ENCODE peak calls at places on chromosomes 2 and 18, in six cellular contexts. N, A, T, X, C and O are unnamed samples.

GRCh38 chr2:140836826-140837225 is 1294.0 kb downstream of the LRP1B start:
- DNase-seq in N (no peak), X (no peak), A (no peak), T (no peak), C (no peak), O (no peak)

GRCh38 chr2:11517906-11518305 is 15.9 kb upstream of the GREB1 start:
- DNase-seq in X (no peak), C (no peak), A (no peak), T (no peak), N (no peak), O (no peak)

GRCh38 chr2:38159171-38159570 is 83.2 kb upstream of the CYP1B1 start:
- DNase-seq in A (no peak), N (no peak), T (no peak), C (no peak), X (no peak), O (no peak)

GRCh38 chr2:222707689-222708273 is 36.3 kb downstream of the MOGAT1 start:
- DNase-seq in N (peak; percentile 8), T (peak; percentile 39), X (no peak), A (peak; percentile 89), C (no peak), O (no peak)

GRCh38 chr2:134460583-134460998 is 206.7 kb downstream of the MGAT5 start:
- DNase-seq in A (peak; percentile 58), X (peak; percentile 74), C (peak; percentile 48), T (peak; percentile 81), N (peak; percentile 21), O (peak; percentile 52)

GRCh38 chr2:170022692-170023091 is 155.3 kb upstream of the MYO3B start:
- DNase-seq in T (no peak), X (no peak), C (no peak), A (peak; percentile 51), N (no peak), O (peak; percentile 53)

GRCh38 chr2:37523861-37524362 is 147.5 kb downstream of the CDC42EP3 start:
- DNase-seq in C (no peak), T (peak; percentile 31), N (no peak), X (no peak), A (peak; percentile 83), O (no peak)

GRCh38 chr2:14255135-14255820 is 377.2 kb upstream of the LRATD1 start:
- DNase-seq in C (no peak), T (no peak), A (no peak), N (no peak), X (no peak), O (no peak)

GRCh38 chr2:237091779-237092436 is 6.2 kb downstream of the COPS8 start:
- DNase-seq in A (peak; percentile 60), T (no peak), C (no peak), X (no peak), N (no peak), O (no peak)

GRCh38 chr2:98501223-98501622 is 56.6 kb downstream of the INPP4A start:
- DNase-seq in N (no peak), X (no peak), C (no peak), T (no peak), A (no peak), O (no peak)

GRCh38 chr2:32938934-32939333 is 7.8 kb upstream of the LTBP1 start:
- DNase-seq in T (no peak), C (no peak), X (no peak), N (no peak), A (no peak), O (no peak)

GRCh38 chr2:220614064-220614463 is 958.0 kb downstream of the EPHA4 start:
- DNase-seq in T (no peak), A (no peak), N (no peak), X (no peak), C (no peak), O (no peak)

GRCh38 chr2:96773922-96774321 is 13.2 kb downstream of the CNNM4 start:
- DNase-seq in C (no peak), A (no peak), N (peak; percentile 53), X (no peak), T (no peak), O (no peak)

GRCh38 chr2:15425707-15426106 is 135.4 kb downstream of the NBAS start:
- DNase-seq in T (peak; percentile 16), C (no peak), A (no peak), X (no peak), N (no peak), O (no peak)

GRCh38 chr2:226985227-226985946 is 149.5 kb downstream of the RHBDD1 start:
- DNase-seq in N (peak; percentile 42), A (peak; percentile 61), C (no peak), X (no peak), T (peak; percentile 81), O (peak; percentile 83)

GRCh38 chr2:159060518-159060917 is 92.1 kb downstream of the TANC1 start:
- DNase-seq in C (no peak), X (no peak), A (no peak), N (no peak), T (no peak), O (no peak)

GRCh38 chr18:37322497-37323035 is 243.0 kb downstream of the CELF4 start:
- DNase-seq in N (no peak), A (peak; percentile 20), T (peak; percentile 53), X (no peak), C (no peak), O (peak; percentile 47)

GRCh38 chr2:67448648-67449047 is 51.5 kb downstream of the ETAA1 start:
- DNase-seq in T (no peak), C (no peak), A (no peak), N (no peak), X (no peak), O (no peak)

GRCh38 chr2:204545861-204546773 is 842 bp downstream of the PARD3B start:
- DNase-seq in X (peak; percentile 75), A (no peak), T (peak; percentile 61), N (peak; percentile 4), C (no peak), O (peak; percentile 10)

GRCh38 chr2:239289545-239289944 is 111.3 kb downstream of the HDAC4 start:
- DNase-seq in T (no peak), C (no peak), A (no peak), N (peak; percentile 57), X (peak; percentile 30), O (no peak)

GRCh38 chr2:239288951-239289481 is 111.8 kb downstream of the HDAC4 start:
- DNase-seq in T (no peak), A (no peak), N (peak; percentile 79), X (peak; percentile 26), C (no peak), O (peak; percentile 67)

GRCh38 chr2:239286901-239287300 is 113.9 kb downstream of the HDAC4 start:
- DNase-seq in T (no peak), A (no peak), C (no peak), N (no peak), X (peak; percentile 19), O (no peak)

GRCh38 chr2:239287461-239287860 is 113.4 kb downstream of the HDAC4 start:
- DNase-seq in T (no peak), C (no peak), X (no peak), A (peak; percentile 60), N (no peak), O (no peak)

DNA sequence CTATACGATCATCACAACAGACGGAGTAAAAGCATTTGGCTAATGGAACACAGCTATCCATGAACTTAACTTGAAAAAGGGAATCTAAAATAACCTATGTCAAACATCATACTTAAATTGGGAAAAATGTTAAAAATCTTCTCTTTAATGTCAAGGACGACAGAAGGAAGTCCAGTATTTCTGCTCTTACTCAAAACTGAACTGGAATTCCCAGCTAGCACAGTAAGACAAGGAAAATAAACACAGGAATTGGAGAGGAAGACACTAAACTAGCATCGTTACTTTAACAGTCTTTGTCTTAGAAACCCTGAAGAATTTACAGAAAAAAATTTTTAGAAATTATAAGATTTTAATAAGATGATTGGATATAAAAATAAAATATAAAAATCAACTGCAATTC is 112.6 kb downstream of the HDAC4 start:
- DNase-seq in N (no peak), T (no peak), X (no peak), A (no peak), C (no peak), O (no peak)
- H3K4me1 ChIP-seq in N (peaks cover 58% of the 10 kb centered on the region), T (peaks cover 44% of the 10 kb centered on the region), X (peaks cover 41% of the 10 kb centered on the region), A (peaks cover 5% of the 10 kb centered on the region), C (peaks cover 97% of the 10 kb centered on the region), O (peaks cover 18% of the 10 kb centered on the region)

GRCh38 chr2:132901661-132902060 is 231.7 kb upstream of the LYPD1 start:
- DNase-seq in X (no peak), C (no peak), A (no peak), T (no peak), N (no peak), O (no peak)

GRCh38 chr2:132891456-132891855 is 221.5 kb upstream of the LYPD1 start:
- DNase-seq in A (no peak), X (no peak), C (no peak), T (no peak), N (no peak), O (no peak)

DNA sequence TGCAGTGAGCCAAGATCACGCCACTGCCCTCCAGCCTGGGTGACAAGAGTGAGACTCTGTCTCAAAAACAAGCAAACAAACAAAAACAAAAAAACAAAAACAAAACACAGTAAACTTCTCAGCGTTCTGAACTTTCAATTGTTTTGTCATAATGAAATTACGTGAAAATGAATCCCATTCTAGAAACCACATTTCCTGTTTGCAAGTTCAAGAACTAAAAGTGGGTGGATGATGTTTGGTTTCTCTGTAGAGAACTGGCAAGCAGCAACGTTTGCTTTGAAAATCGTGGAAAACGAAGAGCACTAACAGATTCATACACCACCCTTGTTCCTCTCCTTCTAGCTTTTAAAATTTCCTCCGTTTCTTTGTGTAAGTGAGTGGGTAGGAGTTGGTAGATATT is 226.1 kb upstream of the LYPD1 start:
- DNase-seq in A (no peak), N (no peak), C (no peak), X (no peak), T (no peak), O (no peak)
- H3K4me1 ChIP-seq in A (no peaks in the 10 kb centered on the region), N (no peaks in the 10 kb centered on the region), C (no peaks in the 10 kb centered on the region), X (no peaks in the 10 kb centered on the region), T (no peaks in the 10 kb centered on the region), O (no peaks in the 10 kb centered on the region)

DNA sequence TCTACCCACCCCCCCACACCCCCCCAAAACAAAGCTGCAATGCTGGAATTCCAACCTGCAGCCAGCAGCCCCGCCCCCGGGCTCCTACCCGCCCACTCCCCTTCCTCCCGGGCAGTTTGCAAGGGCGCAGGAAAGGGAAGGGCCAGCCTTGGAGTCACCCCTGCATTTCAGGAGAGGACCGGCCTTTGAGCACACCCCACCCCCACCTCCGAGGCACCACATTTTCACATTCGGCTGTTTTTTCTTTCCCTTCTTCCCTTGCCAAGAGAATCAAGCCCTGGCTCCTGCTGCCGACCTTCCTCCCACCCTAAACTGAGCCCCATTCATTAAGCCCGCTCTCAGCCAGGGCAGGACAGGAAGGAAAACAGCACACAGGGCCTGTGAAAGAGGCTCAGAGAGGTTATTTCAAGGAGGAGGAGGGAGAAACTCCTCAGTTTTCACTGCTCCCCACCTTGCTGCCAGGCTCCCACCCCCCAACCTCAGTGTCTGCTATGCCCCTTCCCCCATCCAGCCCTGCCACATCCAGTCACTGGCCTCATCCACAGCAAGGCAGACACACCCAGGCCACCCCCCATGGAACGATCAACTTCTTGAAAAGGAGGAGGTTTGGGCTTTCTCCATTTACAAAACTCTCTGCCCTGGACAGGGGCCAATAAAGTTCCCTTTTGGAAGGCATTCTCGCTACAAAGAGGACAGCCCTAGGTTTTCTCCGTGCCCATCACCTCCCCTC is 11.2 kb downstream of the SMAD7 start:
- DNase-seq in N (no peak), T (no peak), X (peak; percentile 75), A (peak; percentile 79), C (peak; percentile 67), O (no peak)
- H3K4me1 ChIP-seq in N (peaks cover 80% of the 10 kb centered on the region), T (peaks cover 96% of the 10 kb centered on the region), X (peaks cover 93% of the 10 kb centered on the region), A (peaks cover 57% of the 10 kb centered on the region), C (peaks cover 98% of the 10 kb centered on the region), O (peaks cover 25% of the 10 kb centered on the region)

DNA sequence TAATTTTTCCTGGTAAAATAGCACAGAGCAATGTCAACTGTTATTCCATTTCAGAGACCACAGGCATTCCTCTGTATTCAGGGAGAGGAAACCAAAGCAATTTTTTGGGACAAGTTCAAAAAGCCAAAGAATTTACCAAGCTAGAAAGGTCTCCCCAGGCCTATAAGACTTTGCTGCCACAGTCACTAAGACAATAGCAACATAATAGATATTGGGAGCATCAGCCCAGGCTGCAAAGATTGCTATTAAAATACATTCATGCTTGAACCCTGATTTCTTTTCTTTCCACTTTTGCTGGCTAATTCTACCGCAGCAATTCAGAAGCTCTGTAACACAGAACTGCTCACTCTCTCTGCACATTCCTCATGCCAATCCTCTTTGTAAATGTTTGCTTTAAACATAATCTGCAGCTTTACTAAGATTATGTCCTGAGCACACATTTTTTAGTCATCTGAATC is 76.3 kb downstream of the CLHC1 start:
- DNase-seq in C (no peak), A (peak; percentile 85), T (no peak), X (no peak), N (no peak), O (no peak)
- H3K4me1 ChIP-seq in C (peaks cover 64% of the 10 kb centered on the region), A (peaks cover 49% of the 10 kb centered on the region), T (peaks cover 62% of the 10 kb centered on the region), X (peaks cover 77% of the 10 kb centered on the region), N (no peaks in the 10 kb centered on the region), O (peaks cover 59% of the 10 kb centered on the region)